ENCODE peak calls at places on chromosomes 5 and 9, in four cellular contexts. T is GM12864, K is epithelial cell of proximal tubule, J is epithelial cell of esophagus. X is an unnamed sample.

GRCh38 chr9:124128568-124128967 is 117.0 kb downstream of the LHX2 start:
- DNase-seq in K (no peak), J (no peak), T (no peak), X (no peak)

GRCh38 chr9:124179196-124180071 is 78.3 kb upstream of the NEK6 start:
- DNase-seq in K (no peak), J (no peak), T (no peak), X (no peak)

GRCh38 chr9:70553718-70554673 is 139.5 kb upstream of the KLF9 start:
- DNase-seq in T (no peak), J (peak), K (peak), X (no peak)

GRCh38 chr5:57004800-57005199 is 52.9 kb upstream of the MIER3 start:
- DNase-seq in T (no peak), J (peak), K (no peak), X (no peak)

GRCh38 chr9:16775330-16775729 is 95.1 kb downstream of the BNC2 start:
- DNase-seq in K (no peak), J (no peak), T (no peak), X (no peak)

GRCh38 chr5:139835656-139836055 is 40.0 kb downstream of the PSD2 start:
- DNase-seq in T (no peak), J (peak), K (no peak), X (no peak)

GRCh38 chr5:71828641-71829040 is 109.6 kb downstream of the CARTPT start:
- DNase-seq in J (peak), T (no peak), K (no peak), X (no peak)

GRCh38 chr5:57407391-57407790 is 75.2 kb downstream of the ACTBL2 start:
- DNase-seq in J (no peak), T (no peak), K (no peak), X (no peak)

GRCh38 chr9:124894035-124894740 is 32.3 kb downstream of the ARPC5L start:
- DNase-seq in J (no peak), T (no peak), K (no peak), X (no peak)

GRCh38 chr5:121915765-121916164 is 46.0 kb upstream of the SRFBP1 start:
- DNase-seq in T (no peak), K (no peak), J (no peak), X (no peak)

GRCh38 chr5:170761048-170761707 is 22.3 kb upstream of the GABRP start:
- DNase-seq in T (no peak), J (no peak), K (no peak), X (no peak)

GRCh38 chr5:42811591-42812392 is at the start of gene SELENOP:
- DNase-seq in T (no peak), K (peak), J (no peak), X (no peak)

GRCh38 chr5:79396265-79396664 is 117.7 kb downstream of the HOMER1 start:
- DNase-seq in T (no peak), J (peak), K (no peak), X (no peak)

GRCh38 chr5:4295663-4296339 is 700.2 kb downstream of the IRX1 start:
- DNase-seq in T (no peak), K (no peak), J (peak), X (no peak)

GRCh38 chr5:81852277-81853004 is 101.5 kb upstream of the SSBP2 start:
- DNase-seq in T (no peak), J (no peak), K (no peak), X (peak)

GRCh38 chr5:112228672-112229071 is 190.4 kb downstream of the EPB41L4A start:
- DNase-seq in J (peak), K (peak), T (no peak), X (peak)

GRCh38 chr5:65742565-65743231 is 20.7 kb downstream of the NLN start:
- DNase-seq in K (no peak), T (no peak), J (peak), X (no peak)

GRCh38 chr5:80250801-80251200 is 5.0 kb downstream of the SERINC5 start:
- DNase-seq in T (no peak), K (no peak), J (no peak), X (no peak)

GRCh38 chr5:74915488-74915887 is 49.3 kb upstream of the FAM169A start:
- DNase-seq in J (no peak), T (no peak), K (no peak), X (no peak)

GRCh38 chr9:113886003-113886324 is 9.9 kb downstream of the ZNF618 start:
- DNase-seq in T (no peak), K (no peak), J (no peak), X (no peak)

GRCh38 chr9:27528886-27529315 is 713 bp downstream of the MOB3B start:
- DNase-seq in J (peak), T (no peak), K (no peak), X (peak)

GRCh38 chr5:145834554-145834916 is 607 bp downstream of the PRELID2 start:
- DNase-seq in T (no peak), K (no peak), J (no peak), X (no peak)

GRCh38 chr5:93280518-93280917 is 300.5 kb downstream of the NR2F1-AS1 start:
- DNase-seq in T (no peak), J (no peak), K (no peak), X (no peak)

GRCh38 chr5:179679014-179679674 is 1.7 kb downstream of the CBY3 start:
- DNase-seq in T (peak), K (no peak), J (peak), X (peak)

GRCh38 chr5:163880307-163880706 is 374.9 kb downstream of the MAT2B start:
- DNase-seq in J (peak), K (no peak), T (no peak), X (no peak)

GRCh38 chr5:133824661-133825254 is 143.7 kb downstream of the C5orf15 start:
- DNase-seq in T (peak), K (peak), J (no peak), X (no peak)

GRCh38 chr5:1312206-1312605 is 17.3 kb upstream of the TERT start:
- DNase-seq in K (no peak), T (no peak), J (no peak), X (no peak)

GRCh38 chr9:88106492-88106891 is 31.8 kb downstream of the SPATA31C2 start:
- DNase-seq in K (no peak), J (peak), T (no peak), X (peak)

GRCh38 chr9:124743686-124744348 is 27.3 kb downstream of the NR6A1 start:
- DNase-seq in J (peak), T (no peak), K (no peak), X (no peak)

GRCh38 chr9:120742951-120743416 is 28.7 kb upstream of the MEGF9 start:
- DNase-seq in J (peak), T (no peak), K (no peak), X (peak)

GRCh38 chr5:31047007-31047406 is 146.5 kb upstream of the CDH6 start:
- DNase-seq in K (no peak), J (no peak), T (no peak), X (no peak)

GRCh38 chr9:136792321-136793062 is 1.3 kb downstream of the TMEM141 start:
- DNase-seq in J (no peak), K (no peak), T (no peak), X (peak)

GRCh38 chr9:82604947-82605656 is 457.8 kb downstream of the RASEF start:
- DNase-seq in T (no peak), K (no peak), J (no peak), X (no peak)

DNA sequence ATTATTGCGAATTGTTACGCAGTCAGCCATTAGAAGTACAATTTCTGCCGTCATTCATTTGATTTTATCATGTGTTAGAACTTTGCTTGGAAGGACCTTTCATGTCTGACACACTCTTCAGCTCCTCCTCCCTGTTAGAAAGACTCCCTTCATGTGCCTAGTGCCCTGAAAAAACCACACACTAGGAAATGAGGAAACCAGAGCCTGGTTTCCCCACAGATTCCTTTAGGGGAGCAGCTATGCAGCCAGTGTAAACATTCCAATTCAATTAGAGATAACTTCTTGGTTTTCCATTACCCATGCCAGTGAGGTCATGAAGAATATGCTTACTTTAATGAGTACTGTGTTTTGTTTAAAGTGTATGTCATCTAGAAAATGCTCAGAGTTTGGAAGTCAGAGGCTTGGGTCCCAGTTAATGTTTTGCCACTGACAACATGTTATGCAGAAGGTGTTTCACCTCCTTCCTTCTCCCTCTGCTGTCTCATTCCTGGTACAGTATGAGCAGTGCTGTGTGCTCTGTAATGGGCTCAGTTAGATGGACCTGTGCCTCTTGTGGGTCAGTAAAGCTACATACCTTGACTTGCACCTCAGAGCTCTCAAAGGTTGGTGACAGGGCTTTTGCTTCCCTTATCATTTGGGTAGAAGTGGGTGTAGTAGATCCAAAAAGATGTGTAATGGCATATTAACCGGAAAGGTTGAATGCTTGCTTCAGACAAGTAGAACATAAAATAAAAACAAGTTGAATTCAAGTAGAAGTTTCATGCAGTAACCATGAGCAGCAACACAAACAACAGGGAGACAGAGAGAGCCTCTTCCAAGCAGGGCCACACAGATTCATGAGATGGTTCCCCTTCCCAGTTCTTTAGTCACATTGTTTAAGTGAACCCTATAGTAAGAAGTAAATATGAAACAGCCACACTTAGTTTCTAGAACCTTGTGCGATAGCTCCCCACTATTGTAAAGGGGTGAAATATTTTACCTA is 52.6 kb upstream of the TNFAIP8 start:
- DNase-seq in J (peak), T (no peak), K (peak), X (no peak)
- TF ChIP-seq CTCF in J (peak), T (no peak), K (peak), X (no peak)

DNA sequence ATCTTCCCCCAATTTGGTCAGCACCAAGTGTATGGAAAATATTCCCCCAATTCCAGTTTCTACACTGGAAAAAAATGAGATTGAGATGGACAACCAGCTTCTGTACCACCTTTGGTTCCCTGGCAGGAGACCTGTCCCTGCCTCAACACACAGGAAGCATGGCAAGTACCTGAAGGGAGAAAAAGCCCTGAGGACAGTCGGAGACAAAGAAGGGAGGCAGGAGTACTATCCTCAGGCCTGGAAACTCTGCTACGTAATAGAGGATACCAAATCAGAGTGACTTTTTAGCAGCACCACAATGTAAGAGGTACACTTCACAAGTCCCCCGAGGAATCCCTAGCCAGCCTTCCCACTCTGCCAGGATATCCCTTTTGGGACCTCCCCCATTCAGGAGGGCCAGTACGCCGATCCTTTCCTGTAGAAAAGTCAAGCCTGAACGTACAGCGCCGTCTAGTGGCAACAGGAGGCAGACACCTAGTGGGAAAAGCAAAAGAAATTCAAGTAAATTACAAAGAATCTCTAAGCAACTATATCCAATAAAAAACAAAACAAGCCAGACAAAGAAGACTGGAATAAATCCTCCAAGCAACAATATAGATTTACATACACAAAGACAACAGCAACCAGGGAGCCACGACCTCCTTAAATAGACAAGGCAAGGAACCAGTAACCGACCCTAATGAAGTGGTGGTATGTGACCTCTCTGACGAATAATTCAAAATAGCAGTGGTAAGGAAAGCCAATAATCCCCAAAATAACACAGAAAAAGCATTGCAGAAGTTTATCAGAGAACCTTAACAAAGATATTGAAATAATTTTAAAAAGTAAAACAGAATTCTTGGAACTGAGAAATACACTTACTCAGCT is 63.3 kb upstream of the SLCO6A1 start:
- DNase-seq in K (no peak), J (peak), T (peak), X (peak)
- TF ChIP-seq CTCF in K (peak), J (peak), T (peak), X (peak)

DNA sequence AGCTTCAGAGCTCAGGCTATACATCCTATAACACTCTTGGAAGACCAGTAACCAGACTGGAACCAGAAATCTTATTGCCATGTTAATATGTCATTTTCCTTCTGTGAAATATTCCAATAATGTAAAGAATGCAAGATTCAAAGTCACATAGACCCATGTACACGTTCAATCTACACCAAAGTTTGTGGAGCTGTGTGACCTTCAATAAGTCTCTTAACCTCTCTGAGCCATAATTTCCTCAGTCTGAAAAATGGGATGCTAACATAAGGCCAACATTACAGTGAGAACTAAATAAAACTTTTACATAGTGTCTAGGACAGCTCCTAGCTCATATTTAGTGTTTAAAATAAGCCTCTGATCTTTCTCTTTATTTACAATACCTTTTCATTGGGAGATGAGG is 70.4 kb downstream of the ARRDC3 start:
- DNase-seq in K (no peak), T (no peak), J (no peak), X (no peak)
- TF ChIP-seq CTCF in K (no peak), T (no peak), J (no peak), X (no peak)

GRCh38 chr5:148972396-148972795 is 90.5 kb downstream of the SH3TC2 start:
- DNase-seq in J (no peak), T (no peak), K (no peak), X (no peak)

GRCh38 chr5:148974638-148975330 is 88.1 kb downstream of the SH3TC2 start:
- DNase-seq in K (peak), T (no peak), J (peak), X (no peak)

GRCh38 chr5:148973455-148973854 is 89.4 kb downstream of the SH3TC2 start:
- DNase-seq in T (no peak), K (no peak), J (peak), X (no peak)

GRCh38 chr5:148970876-148971275 is 92.0 kb downstream of the SH3TC2 start:
- DNase-seq in K (no peak), J (no peak), T (no peak), X (no peak)

DNA sequence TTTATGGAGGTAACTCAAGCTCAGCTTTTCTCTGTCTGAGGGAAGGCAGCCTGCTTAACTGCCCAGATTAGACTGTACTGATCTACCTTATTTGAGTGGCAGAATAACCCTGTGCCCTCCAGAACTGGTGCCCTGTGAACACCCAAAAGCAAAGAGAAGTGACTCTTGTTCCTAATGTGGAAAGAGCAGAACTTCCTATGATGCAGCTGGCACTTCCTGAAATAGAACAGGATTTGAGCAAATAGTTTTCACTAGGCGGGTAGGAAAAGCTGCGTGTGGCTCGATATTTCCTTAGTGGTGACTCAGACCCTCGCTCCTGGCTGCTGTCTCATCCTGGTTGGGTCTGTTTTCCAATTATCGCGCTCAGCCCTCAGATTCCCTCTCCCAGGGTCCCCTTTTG is 89.9 kb downstream of the SH3TC2 start:
- DNase-seq in K (no peak), T (no peak), J (peak), X (no peak)
- TF ChIP-seq CTCF in K (no peak), T (no peak), J (no peak), X (no peak)

GRCh38 chr9:4197548-4197947 is 102.3 kb downstream of the GLIS3 start:
- DNase-seq in K (no peak), J (peak), T (no peak), X (no peak)
- TF ChIP-seq CTCF in K (peak), J (peak), T (peak), X (no peak)

DNA sequence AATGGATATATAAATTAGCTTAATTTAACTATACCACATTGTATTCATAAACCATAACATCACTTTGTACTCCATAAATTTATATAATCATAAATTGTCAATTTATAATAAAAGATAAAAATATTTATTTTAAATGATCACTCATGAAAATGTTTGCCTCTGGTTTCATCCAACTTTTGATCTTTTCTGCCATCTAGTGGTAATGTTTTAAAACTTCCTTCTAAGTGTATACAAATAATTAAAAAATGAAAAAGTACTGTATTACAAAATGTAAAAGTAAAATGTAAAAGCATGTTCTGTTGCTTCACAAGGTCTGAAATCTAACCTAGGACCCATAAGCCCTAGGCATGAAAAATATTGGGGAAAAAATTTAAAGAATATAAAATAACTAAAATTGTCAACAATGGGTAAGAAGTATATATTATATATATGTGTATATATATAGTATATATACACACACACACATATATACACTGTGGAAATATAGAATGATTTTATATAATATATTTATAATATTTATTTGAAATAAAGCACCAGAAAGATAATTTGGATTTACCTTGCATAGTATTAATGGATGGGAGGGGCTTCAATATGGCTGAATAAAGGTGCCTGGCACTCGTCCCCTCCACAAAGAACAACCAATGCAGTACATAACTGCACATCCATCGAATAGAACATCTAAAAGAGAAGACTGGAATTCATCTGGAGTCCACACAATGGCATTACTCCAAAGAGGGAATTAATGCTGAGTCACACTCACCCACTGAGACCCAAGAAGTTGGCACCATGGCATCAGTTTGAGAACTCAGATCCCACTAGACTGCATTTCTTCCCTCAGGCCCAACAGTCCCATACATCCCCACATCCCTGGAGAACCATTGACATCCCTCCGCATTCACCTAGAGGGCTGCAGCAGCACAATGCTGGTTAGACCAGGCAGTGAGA is 32.5 kb downstream of the ANXA1 start:
- DNase-seq in T (peak), J (peak), K (no peak), X (no peak)
- TF ChIP-seq CTCF in T (no peak), J (peak), K (no peak), X (no peak)

DNA sequence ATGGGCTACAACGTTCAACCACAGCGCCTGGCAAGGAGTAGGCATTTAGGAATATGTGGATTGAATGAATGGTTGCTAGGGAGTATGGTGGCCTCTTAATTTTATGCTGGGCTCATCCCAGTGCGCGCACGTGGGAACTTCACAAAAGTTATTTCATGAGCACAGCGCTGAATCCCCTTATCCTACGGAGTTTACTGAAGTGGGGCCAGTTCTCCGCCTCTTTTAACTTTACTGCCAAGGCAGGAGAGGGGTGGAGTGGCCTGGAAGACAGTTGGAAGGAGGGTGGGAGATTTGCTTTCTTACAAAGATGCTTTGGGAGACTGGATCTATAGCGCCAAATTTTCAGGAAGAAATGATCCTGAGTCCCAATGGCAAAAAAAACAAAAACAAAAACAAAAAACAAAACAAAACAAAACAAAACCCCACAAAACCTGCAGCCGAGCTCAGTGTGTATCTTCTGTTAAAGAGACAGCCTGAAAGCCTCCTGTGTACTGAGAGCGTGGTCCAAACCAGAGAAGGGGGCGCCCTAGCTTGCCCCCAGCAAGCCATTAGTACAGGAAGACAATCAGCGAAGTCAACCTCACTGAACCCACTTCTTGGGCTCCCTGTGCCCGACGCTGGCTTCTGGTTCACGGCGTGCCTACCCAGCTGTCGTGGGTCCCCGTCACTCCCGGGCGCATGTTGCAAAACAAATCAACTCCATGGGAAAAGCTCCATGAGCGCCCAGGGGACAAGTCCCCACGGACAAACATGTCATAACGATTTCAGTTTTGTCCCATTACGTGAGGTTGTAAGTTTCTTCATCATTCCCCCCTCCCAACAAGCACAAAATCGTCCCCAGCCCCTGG is 326.7 kb downstream of the SH3GL2 start:
- DNase-seq in K (no peak), J (peak), T (no peak), X (peak)
- TF ChIP-seq CTCF in K (no peak), J (no peak), T (no peak), X (no peak)